ENCODE peak calls at places on chromosomes 5 and 9, in nine cellular contexts. One of them, this sample, is unnamed.

GRCh38 chr5:122170630-122171029 is 41.3 kb downstream of the ZNF474 start:
- DNase-seq in HepG2: no peak
- DNase-seq in ovary: no peak
- DNase-seq in upper lobe of left lung: no peak
- DNase-seq in H1: no peak
- DNase-seq in esophagus muscularis mucosa: no peak
- DNase-seq in sigmoid colon: no peak
- DNase-seq in tibial nerve: no peak
- DNase-seq in A549: no peak
- DNase-seq in this sample: no peak

GRCh38 chr9:89312154-89312616 is 1.2 kb downstream of the CKS2 start:
- DNase-seq in ovary: no peak
- DNase-seq in tibial nerve: no peak
- DNase-seq in esophagus muscularis mucosa: no peak
- DNase-seq in upper lobe of left lung: no peak
- DNase-seq in HepG2: no peak
- DNase-seq in H1: no peak
- DNase-seq in A549: no peak
- DNase-seq in sigmoid colon: no peak
- DNase-seq in this sample: no peak

GRCh38 chr5:140725799-140726471 is 25.7 kb downstream of the ZMAT2 start:
- DNase-seq in upper lobe of left lung: no peak
- DNase-seq in H1: peak
- DNase-seq in sigmoid colon: peak
- DNase-seq in ovary: peak
- DNase-seq in esophagus muscularis mucosa: peak
- DNase-seq in tibial nerve: peak
- DNase-seq in A549: peak
- DNase-seq in HepG2: peak
- DNase-seq in this sample: peak

GRCh38 chr5:73534001-73534547 is 31.4 kb downstream of the ANKRA2 start:
- DNase-seq in tibial nerve: no peak
- DNase-seq in esophagus muscularis mucosa: peak
- DNase-seq in HepG2: no peak
- DNase-seq in H1: no peak
- DNase-seq in ovary: no peak
- DNase-seq in upper lobe of left lung: no peak
- DNase-seq in A549: no peak
- DNase-seq in sigmoid colon: no peak
- DNase-seq in this sample: no peak

GRCh38 chr5:67156976-67157583 is 39.5 kb downstream of the CD180 start:
- DNase-seq in ovary: no peak
- DNase-seq in H1: no peak
- DNase-seq in HepG2: peak
- DNase-seq in upper lobe of left lung: no peak
- DNase-seq in tibial nerve: peak
- DNase-seq in A549: peak
- DNase-seq in esophagus muscularis mucosa: peak
- DNase-seq in sigmoid colon: no peak
- DNase-seq in this sample: peak

GRCh38 chr9:136618578-136619547 is 43.9 kb upstream of the EGFL7 start:
- DNase-seq in tibial nerve: no peak
- DNase-seq in upper lobe of left lung: no peak
- DNase-seq in H1: no peak
- DNase-seq in ovary: no peak
- DNase-seq in A549: no peak
- DNase-seq in HepG2: no peak
- DNase-seq in sigmoid colon: no peak
- DNase-seq in esophagus muscularis mucosa: no peak
- DNase-seq in this sample: no peak

GRCh38 chr5:35854248-35854647 is 2.4 kb upstream of the IL7R start:
- DNase-seq in A549: no peak
- DNase-seq in upper lobe of left lung: no peak
- DNase-seq in tibial nerve: no peak
- DNase-seq in ovary: no peak
- DNase-seq in sigmoid colon: no peak
- DNase-seq in HepG2: no peak
- DNase-seq in esophagus muscularis mucosa: no peak
- DNase-seq in H1: no peak
- DNase-seq in this sample: no peak

GRCh38 chr9:133141833-133142594 is 21.0 kb upstream of the RALGDS start:
- DNase-seq in HepG2: no peak
- DNase-seq in esophagus muscularis mucosa: no peak
- DNase-seq in ovary: no peak
- DNase-seq in H1: no peak
- DNase-seq in tibial nerve: no peak
- DNase-seq in upper lobe of left lung: peak
- DNase-seq in A549: no peak
- DNase-seq in sigmoid colon: peak
- DNase-seq in this sample: peak

GRCh38 chr9:27688954-27689353 is 115.7 kb upstream of the C9orf72 start:
- DNase-seq in ovary: no peak
- DNase-seq in tibial nerve: no peak
- DNase-seq in A549: no peak
- DNase-seq in sigmoid colon: no peak
- DNase-seq in upper lobe of left lung: no peak
- DNase-seq in HepG2: no peak
- DNase-seq in H1: no peak
- DNase-seq in esophagus muscularis mucosa: no peak
- DNase-seq in this sample: no peak

GRCh38 chr9:98303556-98304125 is 48.2 kb upstream of the TBC1D2 start:
- DNase-seq in HepG2: no peak
- DNase-seq in ovary: no peak
- DNase-seq in esophagus muscularis mucosa: no peak
- DNase-seq in A549: no peak
- DNase-seq in H1: no peak
- DNase-seq in upper lobe of left lung: no peak
- DNase-seq in tibial nerve: no peak
- DNase-seq in sigmoid colon: no peak
- DNase-seq in this sample: no peak

GRCh38 chr5:37247036-37247435 is 2.1 kb downstream of the CPLANE1 start:
- DNase-seq in esophagus muscularis mucosa: no peak
- DNase-seq in HepG2: no peak
- DNase-seq in upper lobe of left lung: no peak
- DNase-seq in H1: no peak
- DNase-seq in sigmoid colon: no peak
- DNase-seq in tibial nerve: no peak
- DNase-seq in A549: no peak
- DNase-seq in ovary: no peak
- DNase-seq in this sample: no peak

GRCh38 chr5:2205596-2205995 is 322.9 kb upstream of the IRX4 start:
- DNase-seq in upper lobe of left lung: peak
- DNase-seq in sigmoid colon: no peak
- DNase-seq in H1: no peak
- DNase-seq in ovary: no peak
- DNase-seq in tibial nerve: no peak
- DNase-seq in esophagus muscularis mucosa: no peak
- DNase-seq in HepG2: no peak
- DNase-seq in A549: no peak
- DNase-seq in this sample: no peak

GRCh38 chr9:108333406-108334031 is 522.3 kb downstream of the ACTL7B start:
- DNase-seq in tibial nerve: no peak
- DNase-seq in esophagus muscularis mucosa: no peak
- DNase-seq in H1: no peak
- DNase-seq in sigmoid colon: no peak
- DNase-seq in HepG2: peak
- DNase-seq in upper lobe of left lung: no peak
- DNase-seq in ovary: no peak
- DNase-seq in A549: no peak
- DNase-seq in this sample: no peak

GRCh38 chr5:10588779-10589447 is 25.0 kb downstream of the ANKRD33B start:
- DNase-seq in ovary: no peak
- DNase-seq in upper lobe of left lung: no peak
- DNase-seq in esophagus muscularis mucosa: no peak
- DNase-seq in H1: no peak
- DNase-seq in tibial nerve: no peak
- DNase-seq in sigmoid colon: peak
- DNase-seq in HepG2: no peak
- DNase-seq in A549: no peak
- DNase-seq in this sample: no peak

GRCh38 chr5:171593401-171593800 is 174.0 kb downstream of the FGF18 start:
- DNase-seq in esophagus muscularis mucosa: no peak
- DNase-seq in HepG2: no peak
- DNase-seq in ovary: no peak
- DNase-seq in sigmoid colon: no peak
- DNase-seq in H1: no peak
- DNase-seq in upper lobe of left lung: no peak
- DNase-seq in tibial nerve: no peak
- DNase-seq in A549: no peak
- DNase-seq in this sample: no peak

GRCh38 chr5:172775326-172776234 is 4.6 kb upstream of the DUSP1 start:
- DNase-seq in HepG2: peak
- DNase-seq in A549: no peak
- DNase-seq in esophagus muscularis mucosa: peak
- DNase-seq in upper lobe of left lung: peak
- DNase-seq in sigmoid colon: peak
- DNase-seq in H1: no peak
- DNase-seq in tibial nerve: peak
- DNase-seq in ovary: peak
- DNase-seq in this sample: peak

GRCh38 chr9:6538666-6539071 is 106.9 kb downstream of the GLDC start:
- DNase-seq in H1: no peak
- DNase-seq in HepG2: no peak
- DNase-seq in tibial nerve: no peak
- DNase-seq in upper lobe of left lung: no peak
- DNase-seq in ovary: no peak
- DNase-seq in A549: no peak
- DNase-seq in esophagus muscularis mucosa: no peak
- DNase-seq in sigmoid colon: no peak
- DNase-seq in this sample: no peak

GRCh38 chr9:106456581-106456980 is 406.4 kb upstream of the ZNF462 start:
- DNase-seq in ovary: no peak
- DNase-seq in upper lobe of left lung: no peak
- DNase-seq in esophagus muscularis mucosa: no peak
- DNase-seq in tibial nerve: no peak
- DNase-seq in A549: no peak
- DNase-seq in HepG2: no peak
- DNase-seq in H1: no peak
- DNase-seq in sigmoid colon: no peak
- DNase-seq in this sample: no peak

DNA sequence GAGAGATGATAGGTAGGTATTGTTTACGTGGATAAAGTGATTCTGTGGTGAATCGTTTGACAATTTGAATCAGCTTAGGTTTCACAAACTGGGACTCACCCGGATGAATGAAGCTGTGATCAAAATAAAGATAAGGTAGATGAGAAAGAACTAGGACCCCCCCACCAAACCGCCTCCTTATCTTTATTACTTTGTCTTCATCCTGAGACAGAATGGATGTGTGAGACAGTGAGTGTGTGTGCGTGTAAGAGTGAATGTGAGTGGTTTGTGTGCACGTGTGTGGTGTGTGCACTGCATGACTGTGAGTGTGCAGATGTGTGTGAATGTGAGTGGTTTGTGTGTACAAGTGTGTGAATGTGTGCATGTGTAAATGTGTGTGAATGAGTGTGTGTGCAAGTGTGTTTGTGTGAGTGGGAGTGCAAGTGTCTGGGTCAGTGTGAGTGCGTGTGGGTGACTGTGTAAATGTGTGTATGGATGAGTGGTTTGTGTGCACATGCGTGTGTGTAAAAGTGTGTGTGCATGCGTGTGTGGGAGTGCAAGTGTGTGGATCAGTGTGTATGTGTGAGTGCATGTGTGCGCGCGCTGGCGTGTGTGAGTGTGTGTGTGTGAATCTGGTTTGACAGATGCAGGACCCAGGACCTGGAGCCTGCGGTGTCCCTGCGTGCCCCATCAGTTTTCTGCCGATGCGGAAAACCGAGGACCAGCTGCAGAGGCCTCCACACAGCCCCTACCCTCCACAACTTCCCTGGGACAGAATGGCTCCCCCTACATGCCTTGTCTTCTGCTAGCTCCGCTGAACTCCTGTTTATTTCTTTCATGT is 11.4 kb upstream of the ENG start:
- DNase-seq in upper lobe of left lung: no peak
- DNase-seq in tibial nerve: no peak
- DNase-seq in esophagus muscularis mucosa: no peak
- DNase-seq in ovary: no peak
- DNase-seq in sigmoid colon: no peak
- DNase-seq in HepG2: no peak
- DNase-seq in A549: no peak
- DNase-seq in H1: no peak
- DNase-seq in this sample: no peak
- TF ChIP-seq CTCF in upper lobe of left lung: no peak
- TF ChIP-seq CTCF in tibial nerve: no peak
- TF ChIP-seq CTCF in esophagus muscularis mucosa: no peak
- TF ChIP-seq CTCF in ovary: no peak
- TF ChIP-seq CTCF in sigmoid colon: no peak
- TF ChIP-seq CTCF in HepG2: no peak
- TF ChIP-seq CTCF in A549: no peak
- TF ChIP-seq CTCF in H1: no peak
- TF ChIP-seq CTCF in this sample: no peak

GRCh38 chr5:25862276-25862675 is 1176.1 kb downstream of the CDH9 start:
- DNase-seq in upper lobe of left lung: no peak
- DNase-seq in esophagus muscularis mucosa: no peak
- DNase-seq in HepG2: no peak
- DNase-seq in tibial nerve: no peak
- DNase-seq in sigmoid colon: no peak
- DNase-seq in H1: no peak
- DNase-seq in A549: no peak
- DNase-seq in ovary: no peak
- DNase-seq in this sample: no peak

GRCh38 chr5:25863811-25864210 is 1174.6 kb downstream of the CDH9 start:
- DNase-seq in tibial nerve: no peak
- DNase-seq in H1: no peak
- DNase-seq in esophagus muscularis mucosa: no peak
- DNase-seq in HepG2: no peak
- DNase-seq in sigmoid colon: no peak
- DNase-seq in ovary: no peak
- DNase-seq in A549: no peak
- DNase-seq in upper lobe of left lung: no peak
- DNase-seq in this sample: no peak

GRCh38 chr5:25858019-25858418 is 1180.4 kb downstream of the CDH9 start:
- DNase-seq in sigmoid colon: no peak
- DNase-seq in upper lobe of left lung: no peak
- DNase-seq in H1: peak
- DNase-seq in A549: no peak
- DNase-seq in ovary: no peak
- DNase-seq in esophagus muscularis mucosa: no peak
- DNase-seq in tibial nerve: no peak
- DNase-seq in HepG2: no peak
- DNase-seq in this sample: no peak
- TF ChIP-seq EP300 in sigmoid colon: no peak
- TF ChIP-seq EP300 in upper lobe of left lung: no peak
- TF ChIP-seq EP300 in H1: no peak
- TF ChIP-seq EP300 in A549: no peak
- TF ChIP-seq EP300 in ovary: no peak
- TF ChIP-seq EP300 in esophagus muscularis mucosa: no peak
- TF ChIP-seq EP300 in tibial nerve: no peak
- TF ChIP-seq EP300 in HepG2: no peak
- TF ChIP-seq EP300 in this sample: no peak

GRCh38 chr5:40916213-40916612 is 6.9 kb downstream of the C7 start:
- DNase-seq in A549: no peak
- DNase-seq in ovary: no peak
- DNase-seq in H1: no peak
- DNase-seq in upper lobe of left lung: no peak
- DNase-seq in tibial nerve: no peak
- DNase-seq in HepG2: no peak
- DNase-seq in sigmoid colon: no peak
- DNase-seq in esophagus muscularis mucosa: no peak
- DNase-seq in this sample: no peak
- TF ChIP-seq CTCF in A549: no peak
- TF ChIP-seq CTCF in ovary: no peak
- TF ChIP-seq CTCF in H1: no peak
- TF ChIP-seq CTCF in upper lobe of left lung: no peak
- TF ChIP-seq CTCF in tibial nerve: no peak
- TF ChIP-seq CTCF in HepG2: no peak
- TF ChIP-seq CTCF in sigmoid colon: no peak
- TF ChIP-seq CTCF in esophagus muscularis mucosa: no peak
- TF ChIP-seq CTCF in this sample: no peak

GRCh38 chr9:134371731-134372130 is 45.5 kb downstream of the RXRA start:
- DNase-seq in ovary: no peak
- DNase-seq in upper lobe of left lung: peak
- DNase-seq in A549: no peak
- DNase-seq in sigmoid colon: peak
- DNase-seq in esophagus muscularis mucosa: no peak
- DNase-seq in tibial nerve: peak
- DNase-seq in HepG2: no peak
- DNase-seq in H1: no peak
- DNase-seq in this sample: peak
- TF ChIP-seq EP300 in ovary: no peak
- TF ChIP-seq EP300 in upper lobe of left lung: no peak
- TF ChIP-seq EP300 in A549: no peak
- TF ChIP-seq EP300 in sigmoid colon: peak
- TF ChIP-seq EP300 in esophagus muscularis mucosa: no peak
- TF ChIP-seq EP300 in tibial nerve: peak
- TF ChIP-seq EP300 in HepG2: no peak
- TF ChIP-seq EP300 in H1: no peak
- TF ChIP-seq EP300 in this sample: no peak

This sample was measured in stomach.